ENCODE peak calls at places on chromosomes 5 and 9, in ten cellular contexts. Y is HCEC 1CT; P is BE2C; J is NCI-H2029 treated with DMSO at 0.1 percent for 48 hours; F is astrocyte of the spinal cord; H is type B pancreatic cell; L is ACHN; W is naive thymus-derived CD8-positive, alpha-beta T cell; N is NCI-H2081; E is fibroblast of the aortic adventitia. U is an unnamed sample.
A peak's percentile ranks its signal among the peaks of the same experiment; 100 is the strongest.

GRCh38 chr5:89556215-89557009 is 673.4 kb upstream of the MEF2C start:
- DNase-seq in N (no peak), J (no peak), H (no peak), E (peak; percentile 79), W (no peak), P (no peak), L (peak; percentile 61), Y (peak; percentile 94), F (peak; percentile 87), U (peak; percentile 68)

GRCh38 chr9:125147401-125147951 is 4.1 kb upstream of the SCAI start:
- DNase-seq in L (no peak), Y (no peak), J (peak; percentile 26), E (no peak), W (no peak), F (no peak), P (no peak), N (no peak), H (no peak), U (no peak)

GRCh38 chr9:4327504-4328191 is 27.8 kb upstream of the GLIS3 start:
- DNase-seq in L (no peak), Y (peak; percentile 58), N (no peak), E (peak; percentile 63), H (no peak), P (no peak), W (no peak), F (peak; percentile 71), J (no peak), U (peak; percentile 49)

GRCh38 chr9:128683340-128684064 is 5.5 kb upstream of the SET start:
- DNase-seq in H (no peak), L (peak; percentile 37), F (peak; percentile 22), J (no peak), P (peak; percentile 39), Y (peak; percentile 57), E (peak; percentile 56), W (no peak), N (peak; percentile 36), U (peak; percentile 51)

GRCh38 chr5:115333164-115333563 is 36.7 kb upstream of the CCDC112 start:
- DNase-seq in W (no peak), L (no peak), P (no peak), H (no peak), Y (no peak), N (no peak), E (no peak), F (peak; percentile 56), J (no peak), U (no peak)

GRCh38 chr9:87740198-87740597 is 14.3 kb downstream of the CTSL start:
- DNase-seq in W (no peak), P (no peak), L (no peak), E (no peak), F (no peak), N (no peak), H (no peak), Y (no peak), J (no peak), U (no peak)

GRCh38 chr9:127899200-127899943 is at the start of gene ST6GALNAC6:
- DNase-seq in L (peak; percentile 75), F (peak; percentile 57), N (peak; percentile 51), E (peak; percentile 62), Y (peak; percentile 74), H (no peak), J (no peak), P (peak; percentile 86), W (no peak), U (peak; percentile 77)

GRCh38 chr9:90343360-90343759 is 299.3 kb downstream of the DIRAS2 start:
- DNase-seq in L (peak; percentile 38), P (no peak), N (no peak), H (no peak), J (peak; percentile 27), W (no peak), F (peak; percentile 8), E (peak; percentile 19), Y (no peak), U (peak; percentile 37)

GRCh38 chr9:76876098-76876497 is 29.8 kb downstream of the PRUNE2 start:
- DNase-seq in P (no peak), J (no peak), Y (peak; percentile 45), F (peak; percentile 13), L (no peak), W (no peak), E (peak; percentile 60), N (no peak), H (no peak), U (no peak)

GRCh38 chr5:60503771-60504170 is 196.2 kb downstream of the DEPDC1B start:
- DNase-seq in H (no peak), P (no peak), L (no peak), F (no peak), W (no peak), Y (no peak), E (peak; percentile 33), N (no peak), J (no peak), U (no peak)

GRCh38 chr5:158165647-158166046 is 306.7 kb upstream of the CLINT1 start:
- DNase-seq in N (no peak), J (no peak), P (no peak), Y (no peak), H (no peak), E (no peak), F (no peak), L (no peak), W (no peak), U (no peak)

GRCh38 chr5:17004441-17005086 is 68.5 kb upstream of the MYO10 start:
- DNase-seq in E (no peak), F (no peak), J (no peak), W (no peak), P (no peak), Y (no peak), N (no peak), H (no peak), L (no peak), U (no peak)

GRCh38 chr5:95959964-95960801 is 1.5 kb downstream of the ELL2 start:
- DNase-seq in E (peak; percentile 69), W (no peak), J (no peak), Y (peak; percentile 38), F (peak; percentile 59), H (no peak), P (no peak), L (peak; percentile 32), N (no peak), U (peak; percentile 76)

GRCh38 chr5:103424453-103425205 is 138.0 kb downstream of the NUDT12 start:
- DNase-seq in N (no peak), Y (peak; percentile 94), J (no peak), L (peak; percentile 42), P (no peak), W (no peak), H (no peak), F (peak; percentile 59), E (peak; percentile 32), U (peak; percentile 78)

GRCh38 chr9:17131494-17131893 is 3.3 kb upstream of the CNTLN start:
- DNase-seq in H (no peak), L (no peak), P (no peak), F (no peak), Y (no peak), E (no peak), W (no peak), J (no peak), N (no peak), U (no peak)

GRCh38 chr5:45454114-45454513 is 242.1 kb downstream of the HCN1 start:
- DNase-seq in J (peak; percentile 57), W (no peak), H (no peak), Y (peak; percentile 6), E (no peak), F (peak; percentile 43), L (peak; percentile 43), P (peak; percentile 64), N (peak; percentile 61), U (peak; percentile 65)

GRCh38 chr5:174453690-174454089 is 270.7 kb upstream of the MSX2 start:
- DNase-seq in F (no peak), P (peak; percentile 29), H (no peak), J (no peak), E (no peak), Y (no peak), N (no peak), L (no peak), W (no peak), U (no peak)

GRCh38 chr5:139642891-139643871 is 5.0 kb upstream of the CXXC5 start:
- DNase-seq in L (peak; percentile 69), E (no peak), P (no peak), W (peak; percentile 59), J (no peak), N (no peak), Y (no peak), F (no peak), H (no peak), U (no peak)

GRCh38 chr9:90033030-90033650 is 428.3 kb downstream of the GADD45G start:
- DNase-seq in Y (no peak), J (peak; percentile 21), E (no peak), W (no peak), N (no peak), H (no peak), L (no peak), F (no peak), P (no peak), U (no peak)